ENCODE peak calls at places on chromosomes 4 and X, in four cellular contexts. One of them, this sample, is unnamed.

GRCh38 chr4:153510252-153511001 is 44.3 kb downstream of the TMEM131L start:
- DNase-seq in cardiac muscle cell: no peak
- DNase-seq in neural progenitor cell: no peak
- DNase-seq in sigmoid colon: no peak
- DNase-seq in this sample: no peak

GRCh38 chr4:123190176-123190575 is 206.4 kb upstream of the SPRY1 start:
- DNase-seq in sigmoid colon: no peak
- DNase-seq in neural progenitor cell: no peak
- DNase-seq in cardiac muscle cell: no peak
- DNase-seq in this sample: no peak

GRCh38 chrX:126799059-126799458 is 20.5 kb upstream of the PRR32 start:
- DNase-seq in cardiac muscle cell: no peak
- DNase-seq in neural progenitor cell: no peak
- DNase-seq in sigmoid colon: no peak
- DNase-seq in this sample: no peak

GRCh38 chr4:167885071-167885470 is 207.3 kb upstream of the ANXA10 start:
- DNase-seq in sigmoid colon: no peak
- DNase-seq in neural progenitor cell: peak; percentile 29
- DNase-seq in cardiac muscle cell: no peak
- DNase-seq in this sample: no peak

GRCh38 chr4:146142768-146143167 is 32.8 kb upstream of the LSM6 start:
- DNase-seq in neural progenitor cell: no peak
- DNase-seq in sigmoid colon: no peak
- DNase-seq in cardiac muscle cell: no peak
- DNase-seq in this sample: no peak

GRCh38 chr4:123043013-123043412 is 120.6 kb upstream of the NUDT6 start:
- DNase-seq in neural progenitor cell: no peak
- DNase-seq in cardiac muscle cell: no peak
- DNase-seq in sigmoid colon: no peak
- DNase-seq in this sample: no peak

GRCh38 chr4:66014146-66014765 is 344.0 kb upstream of the EPHA5 start:
- DNase-seq in neural progenitor cell: peak; percentile 88
- DNase-seq in sigmoid colon: no peak
- DNase-seq in cardiac muscle cell: peak; percentile 23
- DNase-seq in this sample: no peak

GRCh38 chr4:27129871-27130277 is 269.2 kb downstream of the STIM2 start:
- DNase-seq in cardiac muscle cell: no peak
- DNase-seq in neural progenitor cell: no peak
- DNase-seq in sigmoid colon: no peak
- DNase-seq in this sample: no peak

GRCh38 chr4:87309625-87310024 is 13.1 kb downstream of the HSD17B13 start:
- DNase-seq in neural progenitor cell: no peak
- DNase-seq in sigmoid colon: no peak
- DNase-seq in cardiac muscle cell: no peak
- DNase-seq in this sample: no peak

GRCh38 chr4:168475745-168476144 is 4.5 kb downstream of the DDX60L start:
- DNase-seq in cardiac muscle cell: peak; percentile 42
- DNase-seq in neural progenitor cell: peak; percentile 38
- DNase-seq in sigmoid colon: no peak
- DNase-seq in this sample: peak; percentile 25

GRCh38 chr4:125280892-125281403 is 33.8 kb upstream of the FAT4 start:
- DNase-seq in neural progenitor cell: no peak
- DNase-seq in cardiac muscle cell: no peak
- DNase-seq in sigmoid colon: no peak
- DNase-seq in this sample: peak; percentile 71

GRCh38 chr4:102684605-102685052 is 76.1 kb downstream of the MANBA start:
- DNase-seq in cardiac muscle cell: no peak
- DNase-seq in sigmoid colon: no peak
- DNase-seq in neural progenitor cell: no peak
- DNase-seq in this sample: no peak

GRCh38 chrX:152897216-152898144 is at the start of gene ZNF185:
- DNase-seq in neural progenitor cell: peak; percentile 89
- DNase-seq in cardiac muscle cell: peak; percentile 74
- DNase-seq in sigmoid colon: no peak
- DNase-seq in this sample: peak; percentile 82

GRCh38 chr4:56843421-56843899 is 22.0 kb upstream of the SPINK2 start:
- DNase-seq in neural progenitor cell: no peak
- DNase-seq in cardiac muscle cell: no peak
- DNase-seq in sigmoid colon: no peak
- DNase-seq in this sample: no peak

GRCh38 chr4:176784816-176785215 is 7.9 kb downstream of the VEGFC start:
- DNase-seq in neural progenitor cell: no peak
- DNase-seq in cardiac muscle cell: no peak
- DNase-seq in sigmoid colon: no peak
- DNase-seq in this sample: no peak

GRCh38 chr4:183444953-183445543 is 612 bp downstream of the CDKN2AIP start:
- DNase-seq in neural progenitor cell: no peak
- DNase-seq in cardiac muscle cell: peak; percentile 61
- DNase-seq in sigmoid colon: peak; percentile 74
- DNase-seq in this sample: peak; percentile 92

GRCh38 chr4:1658581-1658980 is 25.5 kb downstream of the FAM53A start:
- DNase-seq in cardiac muscle cell: no peak
- DNase-seq in neural progenitor cell: no peak
- DNase-seq in sigmoid colon: no peak
- DNase-seq in this sample: no peak

GRCh38 chrX:140918398-140919043 is 83.9 kb upstream of the SPANXB1 start:
- DNase-seq in cardiac muscle cell: peak; percentile 55
- DNase-seq in sigmoid colon: no peak
- DNase-seq in neural progenitor cell: peak; percentile 73
- DNase-seq in this sample: no peak

GRCh38 chr4:168587326-168588125 is 90.7 kb downstream of the PALLD start:
- DNase-seq in sigmoid colon: peak; percentile 67
- DNase-seq in neural progenitor cell: no peak
- DNase-seq in cardiac muscle cell: no peak
- DNase-seq in this sample: no peak

GRCh38 chr4:79682801-79683217 is 274.8 kb upstream of the GK2 start:
- DNase-seq in sigmoid colon: no peak
- DNase-seq in cardiac muscle cell: no peak
- DNase-seq in neural progenitor cell: peak; percentile 12
- DNase-seq in this sample: peak; percentile 34

GRCh38 chrX:72142094-72142843 is 10.6 kb upstream of the RTL5 start:
- DNase-seq in cardiac muscle cell: peak; percentile 70
- DNase-seq in neural progenitor cell: peak; percentile 78
- DNase-seq in sigmoid colon: no peak
- DNase-seq in this sample: no peak

GRCh38 chr4:108531461-108531860 is 88.9 kb upstream of the RPL34 start:
- DNase-seq in neural progenitor cell: no peak
- DNase-seq in sigmoid colon: no peak
- DNase-seq in cardiac muscle cell: no peak
- DNase-seq in this sample: no peak
- H3K4me1 ChIP-seq in neural progenitor cell: no peaks in the 10 kb centered on the region
- H3K4me1 ChIP-seq in sigmoid colon: no peaks in the 10 kb centered on the region
- H3K4me1 ChIP-seq in cardiac muscle cell: peaks cover 4% of the 10 kb centered on the region
- H3K4me1 ChIP-seq in this sample: no peaks in the 10 kb centered on the region

GRCh38 chr4:8470451-8471024 is 30.0 kb downstream of the TRMT44 start:
- DNase-seq in cardiac muscle cell: no peak
- DNase-seq in neural progenitor cell: no peak
- DNase-seq in sigmoid colon: no peak
- DNase-seq in this sample: peak; percentile 79

GRCh38 chr4:8472689-8473197 is 32.2 kb downstream of the TRMT44 start:
- DNase-seq in neural progenitor cell: no peak
- DNase-seq in cardiac muscle cell: no peak
- DNase-seq in sigmoid colon: peak; percentile 86
- DNase-seq in this sample: no peak

GRCh38 chr4:8473198-8473919 is 32.8 kb downstream of the TRMT44 start:
- DNase-seq in cardiac muscle cell: no peak
- DNase-seq in sigmoid colon: no peak
- DNase-seq in neural progenitor cell: no peak
- DNase-seq in this sample: no peak

GRCh38 chr4:8471211-8471875 is 30.8 kb downstream of the TRMT44 start:
- DNase-seq in sigmoid colon: no peak
- DNase-seq in cardiac muscle cell: no peak
- DNase-seq in neural progenitor cell: no peak
- DNase-seq in this sample: no peak

DNA sequence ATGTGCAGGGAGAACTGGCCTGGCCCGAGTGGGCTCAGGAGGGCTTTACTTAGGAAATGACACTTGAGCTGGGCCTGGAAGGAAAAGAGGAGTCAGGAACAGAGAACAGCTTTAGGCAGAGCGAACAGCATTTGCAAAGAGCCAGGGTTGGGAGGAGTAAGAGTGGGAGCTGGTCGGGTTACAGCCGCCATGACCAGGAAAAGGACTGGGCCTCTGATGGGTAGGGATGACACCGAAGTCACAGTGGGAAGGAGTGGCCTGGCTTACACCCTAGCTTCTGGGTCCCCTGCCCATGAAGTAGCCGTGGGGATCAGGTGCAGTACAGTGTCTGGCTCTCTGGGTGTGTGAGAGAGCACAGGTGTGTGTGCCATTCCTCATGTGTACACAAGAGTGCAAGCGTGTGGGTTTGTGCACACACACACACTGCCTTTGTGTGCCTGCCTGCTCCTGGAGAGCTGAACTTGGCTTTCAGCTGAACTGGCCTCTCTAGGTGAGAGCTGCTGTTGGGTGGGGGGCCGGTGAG is 31.6 kb downstream of the TRMT44 start:
- DNase-seq in cardiac muscle cell: no peak
- DNase-seq in neural progenitor cell: no peak
- DNase-seq in sigmoid colon: no peak
- DNase-seq in this sample: no peak
- H3K4me1 ChIP-seq in cardiac muscle cell: no peaks in the 10 kb centered on the region
- H3K4me1 ChIP-seq in neural progenitor cell: no peaks in the 10 kb centered on the region
- H3K4me1 ChIP-seq in sigmoid colon: peaks cover 28% of the 10 kb centered on the region
- H3K4me1 ChIP-seq in this sample: peaks cover 12% of the 10 kb centered on the region

DNA sequence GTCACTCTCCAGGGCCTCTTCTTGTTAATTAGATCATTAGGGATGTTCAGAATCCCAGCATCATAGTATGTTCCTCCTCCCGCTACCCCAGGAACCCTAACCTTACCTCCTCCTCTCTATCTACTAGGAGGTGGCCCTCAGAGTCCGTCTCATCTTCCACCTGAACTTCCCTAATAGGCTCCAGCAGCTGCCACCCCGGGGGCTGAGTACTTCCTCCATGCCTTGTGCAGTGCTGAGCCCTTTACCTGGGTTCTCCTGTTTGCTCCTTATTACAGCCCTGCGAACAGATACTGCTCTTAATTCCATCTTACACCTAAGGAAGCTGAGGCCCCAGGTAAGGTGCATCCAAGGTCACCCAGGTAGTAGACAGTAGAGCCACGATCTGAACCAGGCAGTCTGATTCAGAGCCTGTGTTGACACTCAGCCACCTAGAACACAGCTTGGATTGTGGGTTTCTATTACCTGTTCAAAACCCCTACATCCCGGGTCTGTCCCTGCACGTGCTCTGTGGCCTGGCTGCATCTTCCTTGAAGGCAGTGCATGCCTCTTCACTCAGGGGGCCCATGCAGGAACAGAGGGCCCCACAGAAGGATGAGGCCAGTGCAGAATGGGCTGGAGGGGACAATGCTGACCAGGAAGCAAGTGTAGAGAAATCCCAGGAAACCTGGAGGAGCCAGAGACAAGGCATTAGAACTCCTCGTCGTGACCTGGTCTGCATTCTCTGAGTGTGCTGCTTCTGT is 51.4 kb upstream of the MSANTD1 start:
- DNase-seq in neural progenitor cell: no peak
- DNase-seq in cardiac muscle cell: no peak
- DNase-seq in sigmoid colon: no peak
- DNase-seq in this sample: no peak
- H3K4me1 ChIP-seq in neural progenitor cell: no peaks in the 10 kb centered on the region
- H3K4me1 ChIP-seq in cardiac muscle cell: peaks cover 8% of the 10 kb centered on the region
- H3K4me1 ChIP-seq in sigmoid colon: no peaks in the 10 kb centered on the region
- H3K4me1 ChIP-seq in this sample: peaks cover 15% of the 10 kb centered on the region

DNA sequence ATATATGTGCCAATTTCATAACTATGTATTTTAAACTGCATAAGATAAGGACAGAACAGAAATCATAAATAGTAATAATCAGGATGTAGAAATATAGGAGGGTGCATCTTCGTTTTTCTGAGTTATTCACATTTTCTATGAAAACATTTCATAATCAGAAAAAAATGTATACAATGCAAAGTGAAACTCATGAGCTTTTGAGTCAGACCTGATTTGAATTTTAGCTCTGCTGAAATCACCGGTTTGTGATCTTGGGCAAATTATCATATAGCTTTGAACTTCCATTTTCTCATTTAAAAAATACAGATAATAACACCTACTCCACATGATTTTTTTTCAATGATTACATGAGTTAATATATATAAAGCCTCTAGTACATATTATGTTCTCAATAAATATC is 106.9 kb downstream of the KDR start:
- DNase-seq in cardiac muscle cell: no peak
- DNase-seq in sigmoid colon: no peak
- DNase-seq in neural progenitor cell: no peak
- DNase-seq in this sample: no peak
- H3K4me1 ChIP-seq in cardiac muscle cell: no peaks in the 10 kb centered on the region
- H3K4me1 ChIP-seq in sigmoid colon: no peaks in the 10 kb centered on the region
- H3K4me1 ChIP-seq in neural progenitor cell: peaks cover 47% of the 10 kb centered on the region
- H3K4me1 ChIP-seq in this sample: no peaks in the 10 kb centered on the region

GRCh38 chrX:9182041-9182440 is 148.1 kb upstream of the FAM9B start:
- DNase-seq in neural progenitor cell: no peak
- DNase-seq in cardiac muscle cell: peak; percentile 35
- DNase-seq in sigmoid colon: no peak
- DNase-seq in this sample: no peak

GRCh38 chrX:9180623-9181022 is 146.7 kb upstream of the FAM9B start:
- DNase-seq in neural progenitor cell: peak; percentile 2
- DNase-seq in sigmoid colon: no peak
- DNase-seq in cardiac muscle cell: no peak
- DNase-seq in this sample: no peak

GRCh38 chrX:9184231-9184630 is 150.3 kb upstream of the FAM9B start:
- DNase-seq in sigmoid colon: no peak
- DNase-seq in neural progenitor cell: no peak
- DNase-seq in cardiac muscle cell: no peak
- DNase-seq in this sample: no peak

GRCh38 chrX:9188117-9188516 is 154.2 kb upstream of the FAM9B start:
- DNase-seq in sigmoid colon: no peak
- DNase-seq in cardiac muscle cell: no peak
- DNase-seq in neural progenitor cell: no peak
- DNase-seq in this sample: no peak

GRCh38 chrX:9183481-9183880 is 149.6 kb upstream of the FAM9B start:
- DNase-seq in neural progenitor cell: no peak
- DNase-seq in sigmoid colon: no peak
- DNase-seq in cardiac muscle cell: no peak
- DNase-seq in this sample: no peak
- H3K4me1 ChIP-seq in neural progenitor cell: no peaks in the 10 kb centered on the region
- H3K4me1 ChIP-seq in sigmoid colon: no peaks in the 10 kb centered on the region
- H3K4me1 ChIP-seq in cardiac muscle cell: peaks cover 24% of the 10 kb centered on the region
- H3K4me1 ChIP-seq in this sample: no peaks in the 10 kb centered on the region

GRCh38 chrX:18938710-18939109 is 45.2 kb downstream of the PHKA2 start:
- DNase-seq in cardiac muscle cell: no peak
- DNase-seq in neural progenitor cell: no peak
- DNase-seq in sigmoid colon: no peak
- DNase-seq in this sample: no peak
- H3K4me1 ChIP-seq in cardiac muscle cell: no peaks in the 10 kb centered on the region
- H3K4me1 ChIP-seq in neural progenitor cell: peaks cover 6% of the 10 kb centered on the region
- H3K4me1 ChIP-seq in sigmoid colon: no peaks in the 10 kb centered on the region
- H3K4me1 ChIP-seq in this sample: no peaks in the 10 kb centered on the region

This sample was measured in left lung.